ENCODE peak calls at places on chromosomes 12 and 14, in four cellular contexts. One of them, this sample, is unnamed.

GRCh38 chr14:71629765-71630502 is 302.3 kb upstream of the RGS6 start:
- DNase-seq in NCI-H774: no peak
- DNase-seq in HTR-8/SVneo: no peak
- DNase-seq in stimulated activated CD8-positive, alpha-beta memory T cell treated with anti-CD3 and anti-CD28 coated beads, Interleukin-2, amount 100 ng/mL, for 1 hour: no peak
- DNase-seq in this sample: no peak

GRCh38 chr14:24425704-24426103 is 3.8 kb downstream of the CBLN3 start:
- DNase-seq in HTR-8/SVneo: no peak
- DNase-seq in stimulated activated CD8-positive, alpha-beta memory T cell treated with anti-CD3 and anti-CD28 coated beads, Interleukin-2, amount 100 ng/mL, for 1 hour: no peak
- DNase-seq in NCI-H774: no peak
- DNase-seq in this sample: no peak

GRCh38 chr12:3520168-3520567 is 29.2 kb downstream of the PRMT8 start:
- DNase-seq in stimulated activated CD8-positive, alpha-beta memory T cell treated with anti-CD3 and anti-CD28 coated beads, Interleukin-2, amount 100 ng/mL, for 1 hour: no peak
- DNase-seq in NCI-H774: peak; percentile 82
- DNase-seq in HTR-8/SVneo: no peak
- DNase-seq in this sample: no peak

GRCh38 chr12:69464433-69464832 is 5.8 kb upstream of the FRS2 start:
- DNase-seq in NCI-H774: no peak
- DNase-seq in stimulated activated CD8-positive, alpha-beta memory T cell treated with anti-CD3 and anti-CD28 coated beads, Interleukin-2, amount 100 ng/mL, for 1 hour: no peak
- DNase-seq in HTR-8/SVneo: no peak
- DNase-seq in this sample: no peak

GRCh38 chr12:71004578-71004977 is 84.0 kb upstream of the PTPRR start:
- DNase-seq in NCI-H774: no peak
- DNase-seq in HTR-8/SVneo: no peak
- DNase-seq in stimulated activated CD8-positive, alpha-beta memory T cell treated with anti-CD3 and anti-CD28 coated beads, Interleukin-2, amount 100 ng/mL, for 1 hour: no peak
- DNase-seq in this sample: no peak

GRCh38 chr12:31021809-31022492 is 51.7 kb upstream of the DDX11 start:
- DNase-seq in HTR-8/SVneo: no peak
- DNase-seq in stimulated activated CD8-positive, alpha-beta memory T cell treated with anti-CD3 and anti-CD28 coated beads, Interleukin-2, amount 100 ng/mL, for 1 hour: no peak
- DNase-seq in NCI-H774: no peak
- DNase-seq in this sample: no peak

GRCh38 chr12:71947645-71948105 is 9.0 kb downstream of the TPH2 start:
- DNase-seq in stimulated activated CD8-positive, alpha-beta memory T cell treated with anti-CD3 and anti-CD28 coated beads, Interleukin-2, amount 100 ng/mL, for 1 hour: no peak
- DNase-seq in NCI-H774: peak; percentile 97
- DNase-seq in HTR-8/SVneo: no peak
- DNase-seq in this sample: no peak

GRCh38 chr12:46209914-46210834 is 58.7 kb downstream of the SLC38A1 start:
- DNase-seq in stimulated activated CD8-positive, alpha-beta memory T cell treated with anti-CD3 and anti-CD28 coated beads, Interleukin-2, amount 100 ng/mL, for 1 hour: no peak
- DNase-seq in NCI-H774: peak; percentile 94
- DNase-seq in HTR-8/SVneo: no peak
- DNase-seq in this sample: no peak